ENCODE peak calls at places on chromosomes 7 and 10, in six cellular contexts. C is CD8-positive, alpha-beta memory T cell; V is endodermal cell; U is pancreas; N is body of pancreas; T is CD8-positive, alpha-beta T cell. A is an unnamed sample. For H3K4me1, the result is how much of the 10 kb centered on the place peaks cover.

GRCh38 chr10:102644066-102644645 is at the start of gene TRIM8:
- DNase-seq in C (peak), V (peak), U (peak), N (peak), T (peak), A (peak)

GRCh38 chr10:99535764-99536399 is 3.1 kb downstream of the NKX2-3 start:
- DNase-seq in C (no peak), V (peak), U (no peak), N (no peak), T (no peak), A (no peak)

GRCh38 chr10:98560585-98560984 is 113.8 kb upstream of the HPS1 start:
- DNase-seq in C (no peak), V (no peak), U (no peak), N (no peak), T (no peak), A (no peak)

GRCh38 chr7:65503434-65504152 is 129.9 kb downstream of the ZNF92 start:
- DNase-seq in C (no peak), V (no peak), U (no peak), N (no peak), T (no peak), A (no peak)

GRCh38 chr10:74730246-74730645 is 96.2 kb upstream of the KAT6B start:
- DNase-seq in C (no peak), V (peak), U (no peak), N (no peak), T (no peak), A (no peak)

GRCh38 chr7:35988818-35989217 is 164.2 kb upstream of the EEPD1 start:
- DNase-seq in C (no peak), V (no peak), U (no peak), N (peak), T (no peak), A (no peak)

GRCh38 chr7:114026486-114027089 is 107.8 kb upstream of the PPP1R3A start:
- DNase-seq in C (peak), V (no peak), U (no peak), N (no peak), T (no peak), A (no peak)

GRCh38 chr10:114821293-114821914 is at the start of gene FHIP2A:
- DNase-seq in C (peak), V (peak), U (peak), N (peak), T (peak), A (peak)

GRCh38 chr10:102064868-102065560 is at the start of gene HPS6:
- DNase-seq in C (peak), V (peak), U (peak), N (peak), T (peak), A (peak)

GRCh38 chr10:69901623-69902505 is 100.2 kb downstream of the COL13A1 start:
- DNase-seq in C (no peak), V (peak), U (peak), N (peak), T (no peak), A (peak)

GRCh38 chr7:157979631-157980340 is 607.8 kb downstream of the PTPRN2 start:
- DNase-seq in C (no peak), V (peak), U (no peak), N (no peak), T (no peak), A (no peak)

GRCh38 chr7:7971308-7972040 is 2.9 kb downstream of the GLCCI1 start:
- DNase-seq in C (no peak), V (no peak), U (no peak), N (no peak), T (no peak), A (no peak)

GRCh38 chr10:86345296-86346168 is 21.1 kb downstream of the GRID1 start:
- DNase-seq in C (no peak), V (peak), U (no peak), N (no peak), T (no peak), A (peak)

GRCh38 chr10:118723467-118723866 is 31.3 kb downstream of the CACUL1 start:
- DNase-seq in C (no peak), V (no peak), U (no peak), N (no peak), T (no peak), A (no peak)

GRCh38 chr7:83672157-83672556 is 23.2 kb upstream of the SEMA3E start:
- DNase-seq in C (no peak), V (no peak), U (no peak), N (no peak), T (no peak), A (no peak)

GRCh38 chr7:151808296-151809155 is 68.4 kb downstream of the PRKAG2 start:
- DNase-seq in C (no peak), V (no peak), U (no peak), N (no peak), T (no peak), A (peak)

GRCh38 chr7:129437190-129437589 is 3.0 kb downstream of the STRIP2 start:
- DNase-seq in C (no peak), V (no peak), U (no peak), N (no peak), T (no peak), A (no peak)

GRCh38 chr7:147915781-147916180 is 674.8 kb upstream of the C7orf33 start:
- DNase-seq in C (no peak), V (no peak), U (no peak), N (no peak), T (no peak), A (no peak)

GRCh38 chr7:19146699-19147098 is 1.5 kb upstream of the FERD3L start:
- DNase-seq in C (no peak), V (peak), U (no peak), N (no peak), T (no peak), A (no peak)

GRCh38 chr10:104391150-104391968 is 37.7 kb downstream of the CFAP58 start:
- DNase-seq in C (no peak), V (no peak), U (no peak), N (no peak), T (no peak), A (no peak)

GRCh38 chr10:29667191-29667590 is 32.4 kb upstream of the SVIL start:
- DNase-seq in C (no peak), V (peak), U (no peak), N (no peak), T (no peak), A (no peak)

GRCh38 chr10:121696854-121697253 is 98.6 kb upstream of the FGFR2 start:
- DNase-seq in C (no peak), V (peak), U (no peak), N (peak), T (no peak), A (no peak)

GRCh38 chr7:23471090-23471859 is 984 bp upstream of the IGF2BP3 start:
- DNase-seq in C (peak), V (peak), U (no peak), N (no peak), T (no peak), A (no peak)

GRCh38 chr10:62907470-62908212 is 91.5 kb upstream of the EGR2 start:
- DNase-seq in C (no peak), V (no peak), U (no peak), N (no peak), T (no peak), A (no peak)

GRCh38 chr10:6579904-6580278 is at the start of gene PRKCQ:
- DNase-seq in C (no peak), V (no peak), U (no peak), N (peak), T (no peak), A (no peak)

DNA sequence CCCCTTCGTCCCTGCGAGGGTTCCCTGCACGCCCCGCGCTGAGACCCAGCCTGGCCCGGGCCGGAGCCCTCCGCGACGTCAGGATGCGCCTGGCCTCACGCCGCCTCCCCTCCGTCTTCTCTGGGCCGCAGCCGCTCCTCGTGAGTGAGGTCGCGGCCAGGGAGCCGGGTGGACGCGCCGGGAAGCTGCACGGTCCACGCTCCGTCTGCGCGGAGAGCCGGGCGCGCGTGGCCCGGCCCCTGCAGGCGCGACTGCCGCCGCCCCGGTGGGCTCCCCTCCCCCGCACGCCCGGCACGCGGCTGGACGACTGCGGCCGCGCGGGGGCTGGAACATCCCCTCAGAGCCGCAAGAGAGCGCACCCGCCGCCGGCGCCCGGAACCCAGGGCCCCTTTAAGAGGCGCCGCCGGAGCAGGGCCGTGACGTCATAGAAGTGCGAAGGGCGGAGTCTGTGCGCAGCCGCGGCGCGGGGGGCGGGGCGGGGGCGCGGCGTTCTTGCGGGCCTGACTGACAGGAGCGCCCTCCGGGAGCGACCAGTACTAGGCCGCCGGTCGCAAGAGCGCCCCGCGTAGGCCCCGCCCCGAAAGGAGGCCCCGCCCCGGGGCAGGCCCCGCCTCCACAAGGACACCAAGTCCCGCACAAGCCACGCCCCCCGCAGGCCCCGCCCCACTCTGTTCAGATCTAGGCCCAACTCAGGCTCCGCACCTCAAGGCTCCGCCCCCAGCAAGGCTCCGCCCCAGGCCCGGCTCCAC is 449 bp upstream of the INPP5A start:
- DNase-seq in C (peak), V (peak), U (peak), N (peak), T (peak), A (peak)
- H3K4me1 ChIP-seq in C (under half), V (under half), U (under half), N (half or more), T (under half), A (under half)

GRCh38 chr10:665579-666091 is 23.8 kb downstream of the DIP2C start:
- DNase-seq in C (no peak), V (peak), U (no peak), N (peak), T (no peak), A (peak)
- H3K4me1 ChIP-seq in C (under half), V (under half), U (under half), N (under half), T (under half), A (under half)

DNA sequence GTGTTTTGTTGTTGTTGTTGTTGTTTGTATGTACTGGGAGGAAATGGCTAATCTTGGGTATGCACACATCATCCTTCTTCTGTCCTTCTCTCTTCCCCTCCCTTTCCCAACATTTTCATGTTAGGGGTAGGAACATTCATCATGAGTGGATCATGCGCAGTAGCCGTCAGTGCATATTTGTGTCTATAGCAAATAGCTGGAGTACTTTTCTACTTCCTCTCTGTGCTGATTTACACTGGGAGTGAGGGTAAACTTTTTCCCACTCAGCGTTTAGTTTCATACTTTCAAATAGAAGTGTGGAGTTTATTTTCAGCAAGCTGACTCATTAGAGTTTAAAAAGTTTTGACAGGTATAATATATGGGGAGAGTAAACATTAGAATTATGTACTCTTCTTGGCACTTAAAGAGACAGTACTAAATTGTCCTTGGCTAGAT is 80.5 kb upstream of the PRKG1 start:
- DNase-seq in C (no peak), V (no peak), U (no peak), N (peak), T (no peak), A (no peak)
- H3K4me1 ChIP-seq in C (under half), V (under half), U (under half), N (under half), T (under half), A (under half)

GRCh38 chr7:55063633-55064032 is 44.8 kb downstream of the EGFR start:
- DNase-seq in C (no peak), V (no peak), U (no peak), N (no peak), T (no peak), A (no peak)
- H3K4me1 ChIP-seq in C (under half), V (under half), U (under half), N (under half), T (under half), A (under half)

DNA sequence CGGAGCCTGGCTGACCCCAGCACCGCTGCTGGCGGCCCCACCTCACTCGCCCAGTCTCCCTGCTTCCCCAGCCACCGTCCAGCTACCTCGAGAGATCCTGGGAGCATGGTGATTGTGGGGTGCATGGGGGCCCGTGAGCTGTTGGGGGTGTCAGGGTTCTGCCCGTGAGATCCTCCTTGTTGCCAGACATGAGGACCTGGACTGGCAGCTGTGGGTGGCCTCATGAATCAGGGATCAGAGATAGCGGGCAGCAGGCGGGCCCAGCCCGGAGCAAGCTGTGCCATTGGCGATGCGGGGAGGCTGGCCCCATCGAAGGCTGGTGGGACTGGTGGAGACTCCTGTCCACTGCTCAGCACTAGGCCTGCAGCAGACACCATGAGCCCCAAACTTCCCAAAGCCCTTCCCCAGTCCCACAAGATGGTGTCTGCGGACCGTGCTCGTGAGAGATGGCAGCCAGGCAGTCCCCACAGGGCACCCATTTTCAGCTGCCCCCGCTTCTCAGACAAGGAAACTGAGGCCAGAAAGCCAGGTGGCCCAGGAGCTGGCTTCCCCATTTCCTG is 75.6 kb downstream of the LHPP start:
- DNase-seq in C (no peak), V (no peak), U (no peak), N (no peak), T (no peak), A (no peak)
- H3K4me1 ChIP-seq in C (under half), V (under half), U (under half), N (under half), T (under half), A (under half)

GRCh38 chr7:47586925-47587324 is 5.0 kb upstream of the TNS3 start:
- DNase-seq in C (no peak), V (no peak), U (no peak), N (no peak), T (no peak), A (no peak)

GRCh38 chr7:47587976-47588375 is 6.1 kb upstream of the TNS3 start:
- DNase-seq in C (no peak), V (no peak), U (no peak), N (no peak), T (no peak), A (no peak)

GRCh38 chr7:47587389-47587788 is 5.5 kb upstream of the TNS3 start:
- DNase-seq in C (no peak), V (no peak), U (peak), N (peak), T (no peak), A (peak)

GRCh38 chr7:47591089-47591654 is 9.3 kb upstream of the TNS3 start:
- DNase-seq in C (no peak), V (no peak), U (no peak), N (no peak), T (no peak), A (no peak)

DNA sequence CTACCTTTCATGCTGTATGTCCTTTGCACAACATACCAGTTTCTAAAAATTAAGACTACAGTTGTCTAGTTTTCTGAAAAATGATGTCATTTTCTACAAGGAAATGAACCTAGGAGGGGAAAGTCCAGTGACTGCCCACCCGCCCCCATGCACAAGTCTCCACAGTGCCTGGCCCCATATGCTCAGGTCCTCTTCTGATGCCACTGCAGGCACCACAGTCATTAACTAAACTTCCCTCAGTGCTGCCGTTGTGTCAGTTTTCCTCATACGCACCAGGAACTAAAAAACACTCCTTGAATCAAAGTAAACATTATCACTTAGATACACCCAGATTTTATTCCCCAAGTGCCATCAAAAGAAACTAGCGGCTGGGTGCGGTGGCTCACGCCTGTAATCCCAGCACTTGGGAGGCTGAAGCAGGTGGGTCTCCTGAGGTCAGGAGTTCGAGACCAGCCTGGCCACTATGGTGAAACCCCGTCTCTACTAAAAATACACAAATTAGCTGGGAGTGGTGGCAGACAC is 6.9 kb upstream of the TNS3 start:
- DNase-seq in C (no peak), V (no peak), U (no peak), N (no peak), T (no peak), A (no peak)
- H3K4me1 ChIP-seq in C (under half), V (under half), U (under half), N (under half), T (under half), A (under half)